ENCODE peak calls at places on chromosome 9, in eight cellular contexts. One of them, this sample, is unnamed.

GRCh38 chr9:70315389-70315788 is 56.6 kb downstream of the SMC5 start:
- DNase-seq in upper lobe of right lung: no peak
- DNase-seq in H1: no peak
- DNase-seq in H7: no peak
- DNase-seq in small intestine: no peak
- DNase-seq in BJ: no peak
- DNase-seq in GM06990: no peak
- DNase-seq in AG09309: no peak
- DNase-seq in this sample: no peak

GRCh38 chr9:89802809-89803355 is 198.1 kb downstream of the GADD45G start:
- DNase-seq in GM06990: no peak
- DNase-seq in H7: no peak
- DNase-seq in BJ: no peak
- DNase-seq in AG09309: no peak
- DNase-seq in small intestine: no peak
- DNase-seq in H1: no peak
- DNase-seq in upper lobe of right lung: no peak
- DNase-seq in this sample: no peak

GRCh38 chr9:115615821-115616665 is 498.1 kb upstream of the TNC start:
- DNase-seq in AG09309: peak; percentile 76
- DNase-seq in H1: no peak
- DNase-seq in GM06990: no peak
- DNase-seq in small intestine: no peak
- DNase-seq in upper lobe of right lung: no peak
- DNase-seq in BJ: peak; percentile 92
- DNase-seq in H7: no peak
- DNase-seq in this sample: no peak

GRCh38 chr9:1969160-1969559 is 46.0 kb upstream of the SMARCA2 start:
- DNase-seq in H1: no peak
- DNase-seq in H7: no peak
- DNase-seq in BJ: no peak
- DNase-seq in AG09309: no peak
- DNase-seq in GM06990: no peak
- DNase-seq in upper lobe of right lung: no peak
- DNase-seq in small intestine: no peak
- DNase-seq in this sample: no peak

GRCh38 chr9:114276908-114277821 is 45.7 kb upstream of the ORM1 start:
- DNase-seq in BJ: peak; percentile 95
- DNase-seq in H7: no peak
- DNase-seq in H1: peak; percentile 37
- DNase-seq in upper lobe of right lung: peak; percentile 40
- DNase-seq in small intestine: no peak
- DNase-seq in AG09309: peak; percentile 93
- DNase-seq in GM06990: no peak
- DNase-seq in this sample: no peak

GRCh38 chr9:98034593-98035546 is 21.7 kb upstream of the NANS start:
- DNase-seq in GM06990: peak; percentile 79
- DNase-seq in BJ: no peak
- DNase-seq in small intestine: peak; percentile 87
- DNase-seq in AG09309: no peak
- DNase-seq in H1: peak; percentile 95
- DNase-seq in H7: peak; percentile 82
- DNase-seq in upper lobe of right lung: peak; percentile 82
- DNase-seq in this sample: peak; percentile 92

GRCh38 chr9:110996436-110997224 is 41.6 kb downstream of the LPAR1 start:
- DNase-seq in AG09309: peak; percentile 79
- DNase-seq in BJ: no peak
- DNase-seq in GM06990: no peak
- DNase-seq in H7: no peak
- DNase-seq in small intestine: no peak
- DNase-seq in H1: no peak
- DNase-seq in upper lobe of right lung: no peak
- DNase-seq in this sample: peak; percentile 45

GRCh38 chr9:74718709-74719108 is 169.0 kb downstream of the TRPM6 start:
- DNase-seq in BJ: no peak
- DNase-seq in H7: no peak
- DNase-seq in H1: no peak
- DNase-seq in AG09309: no peak
- DNase-seq in GM06990: no peak
- DNase-seq in small intestine: no peak
- DNase-seq in upper lobe of right lung: no peak
- DNase-seq in this sample: no peak

GRCh38 chr9:99000480-99001395 is 57.0 kb downstream of the COL15A1 start:
- DNase-seq in BJ: no peak
- DNase-seq in H1: no peak
- DNase-seq in GM06990: no peak
- DNase-seq in AG09309: no peak
- DNase-seq in H7: peak; percentile 67
- DNase-seq in upper lobe of right lung: no peak
- DNase-seq in small intestine: peak; percentile 44
- DNase-seq in this sample: peak; percentile 50

GRCh38 chr9:115024925-115025535 is 92.9 kb downstream of the TNC start:
- DNase-seq in BJ: no peak
- DNase-seq in H7: no peak
- DNase-seq in AG09309: no peak
- DNase-seq in GM06990: no peak
- DNase-seq in upper lobe of right lung: no peak
- DNase-seq in H1: no peak
- DNase-seq in small intestine: no peak
- DNase-seq in this sample: no peak

GRCh38 chr9:137136926-137137607 is 1.9 kb upstream of the GRIN1 start:
- DNase-seq in H1: no peak
- DNase-seq in GM06990: no peak
- DNase-seq in upper lobe of right lung: peak; percentile 31
- DNase-seq in BJ: no peak
- DNase-seq in AG09309: no peak
- DNase-seq in small intestine: no peak
- DNase-seq in H7: peak; percentile 49
- DNase-seq in this sample: no peak

GRCh38 chr9:109815366-109815947 is 35.5 kb downstream of the PALM2AKAP2 start:
- DNase-seq in small intestine: no peak
- DNase-seq in GM06990: no peak
- DNase-seq in upper lobe of right lung: no peak
- DNase-seq in AG09309: no peak
- DNase-seq in H1: no peak
- DNase-seq in BJ: no peak
- DNase-seq in H7: no peak
- DNase-seq in this sample: no peak

GRCh38 chr9:133160742-133161541 is 2.8 kb downstream of the GBGT1 start:
- DNase-seq in AG09309: no peak
- DNase-seq in H1: no peak
- DNase-seq in small intestine: peak; percentile 94
- DNase-seq in upper lobe of right lung: peak; percentile 81
- DNase-seq in BJ: no peak
- DNase-seq in GM06990: no peak
- DNase-seq in H7: peak; percentile 87
- DNase-seq in this sample: peak; percentile 77

GRCh38 chr9:106074006-106074405 is 379.7 kb downstream of the TMEM38B start:
- DNase-seq in small intestine: no peak
- DNase-seq in AG09309: no peak
- DNase-seq in H1: no peak
- DNase-seq in GM06990: no peak
- DNase-seq in H7: no peak
- DNase-seq in BJ: no peak
- DNase-seq in upper lobe of right lung: no peak
- DNase-seq in this sample: no peak

GRCh38 chr9:36788534-36788933 is 215.8 kb downstream of the MELK start:
- DNase-seq in GM06990: peak; percentile 13
- DNase-seq in AG09309: no peak
- DNase-seq in BJ: no peak
- DNase-seq in upper lobe of right lung: no peak
- DNase-seq in H7: peak; percentile 60
- DNase-seq in small intestine: no peak
- DNase-seq in H1: peak; percentile 78
- DNase-seq in this sample: no peak

GRCh38 chr9:131432050-131432449 is 38.2 kb downstream of the PRRC2B start:
- DNase-seq in GM06990: no peak
- DNase-seq in small intestine: no peak
- DNase-seq in upper lobe of right lung: no peak
- DNase-seq in BJ: no peak
- DNase-seq in H1: no peak
- DNase-seq in AG09309: no peak
- DNase-seq in H7: no peak
- DNase-seq in this sample: no peak

GRCh38 chr9:101018391-101018990 is 10.0 kb upstream of the PLPPR1 start:
- DNase-seq in upper lobe of right lung: no peak
- DNase-seq in H1: no peak
- DNase-seq in H7: no peak
- DNase-seq in BJ: no peak
- DNase-seq in GM06990: no peak
- DNase-seq in AG09309: no peak
- DNase-seq in small intestine: no peak
- DNase-seq in this sample: no peak

GRCh38 chr9:89312154-89312616 is 1.2 kb downstream of the CKS2 start:
- DNase-seq in H1: no peak
- DNase-seq in H7: no peak
- DNase-seq in small intestine: peak; percentile 52
- DNase-seq in BJ: no peak
- DNase-seq in GM06990: no peak
- DNase-seq in upper lobe of right lung: no peak
- DNase-seq in AG09309: no peak
- DNase-seq in this sample: peak; percentile 36

GRCh38 chr9:72022846-72023245 is 37.6 kb downstream of the C9orf57 start:
- DNase-seq in H1: no peak
- DNase-seq in H7: no peak
- DNase-seq in AG09309: peak; percentile 92
- DNase-seq in upper lobe of right lung: no peak
- DNase-seq in GM06990: no peak
- DNase-seq in small intestine: peak; percentile 67
- DNase-seq in BJ: peak; percentile 47
- DNase-seq in this sample: no peak

DNA sequence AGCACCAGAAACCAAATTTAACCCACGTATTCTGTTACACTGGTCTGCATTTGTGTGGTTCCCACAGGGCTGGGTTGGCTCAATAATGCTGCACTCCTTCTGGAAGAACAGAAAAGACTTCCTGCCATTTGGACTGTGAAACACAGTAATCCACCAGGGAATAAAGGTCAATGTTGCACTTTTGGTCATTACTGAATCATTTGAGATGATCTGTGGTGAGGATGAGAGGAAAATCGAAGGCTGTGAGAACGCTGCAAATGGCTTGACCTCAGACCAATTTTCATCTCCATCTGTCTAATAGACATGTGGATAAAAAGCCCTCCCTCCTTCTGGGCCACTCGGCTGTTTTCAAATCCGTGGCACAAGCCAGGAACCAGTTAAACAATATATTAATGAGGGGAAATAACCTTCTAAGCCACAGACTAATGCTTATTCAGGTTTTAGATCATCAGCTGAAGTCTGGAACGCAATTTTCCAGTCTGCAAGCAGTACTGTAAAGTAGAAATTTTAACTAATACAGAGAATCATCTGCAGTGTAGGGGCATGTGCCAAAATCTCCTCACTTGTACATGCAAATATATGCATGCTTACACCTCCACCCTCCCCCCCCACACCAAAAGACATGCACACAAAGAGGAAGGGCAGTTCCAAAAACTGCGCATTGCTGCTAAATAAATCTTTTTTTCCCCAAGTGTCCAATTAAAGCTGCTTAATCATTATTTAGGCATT is 20.2 kb downstream of the TLE1 start:
- DNase-seq in small intestine: peak; percentile 61
- DNase-seq in AG09309: no peak
- DNase-seq in H7: no peak
- DNase-seq in GM06990: no peak
- DNase-seq in H1: no peak
- DNase-seq in BJ: no peak
- DNase-seq in upper lobe of right lung: no peak
- DNase-seq in this sample: no peak
- H3K4me3 ChIP-seq in small intestine: no peak overlapping the region
- H3K4me3 ChIP-seq in AG09309: no peak overlapping the region
- H3K4me3 ChIP-seq in H7: no peak overlapping the region
- H3K4me3 ChIP-seq in GM06990: no peak overlapping the region
- H3K4me3 ChIP-seq in H1: no peak overlapping the region
- H3K4me3 ChIP-seq in BJ: no peak overlapping the region
- H3K4me3 ChIP-seq in upper lobe of right lung: no peak overlapping the region
- H3K4me3 ChIP-seq in this sample: no peak overlapping the region

DNA sequence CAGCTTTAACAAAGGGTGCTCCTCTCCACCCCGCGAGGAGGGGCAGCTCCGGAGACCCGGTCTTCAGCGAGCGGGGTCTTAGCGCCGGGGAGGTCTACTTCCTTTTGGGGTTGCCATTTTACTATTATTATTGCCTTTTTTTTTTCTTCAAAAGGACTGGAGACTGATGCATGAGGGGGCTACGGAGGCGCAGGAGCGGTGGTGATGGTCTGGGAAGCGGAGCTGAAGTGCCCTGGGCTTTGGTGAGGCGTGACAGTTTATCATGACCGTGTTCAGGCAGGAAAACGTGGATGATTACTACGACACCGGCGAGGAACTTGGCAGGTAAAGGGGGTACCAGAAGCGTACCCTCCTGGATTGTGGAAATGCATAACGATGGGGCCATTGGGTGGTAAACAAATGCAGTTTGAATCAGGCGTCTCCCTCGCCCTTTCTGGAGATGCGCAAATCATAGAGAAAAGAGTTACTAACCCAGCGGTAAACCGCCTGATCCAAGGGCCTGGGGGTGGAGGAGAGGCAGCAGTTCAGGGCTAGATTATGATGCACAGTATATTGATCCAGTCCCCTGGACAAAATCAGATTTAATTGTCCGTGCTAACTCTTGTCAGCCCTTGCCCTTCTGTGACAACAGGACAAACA is 1.3 kb downstream of the DAPK1 start:
- DNase-seq in AG09309: no peak
- DNase-seq in BJ: no peak
- DNase-seq in H7: peak; percentile 51
- DNase-seq in upper lobe of right lung: no peak
- DNase-seq in GM06990: peak; percentile 34
- DNase-seq in small intestine: no peak
- DNase-seq in H1: no peak
- DNase-seq in this sample: no peak
- H3K4me3 ChIP-seq in AG09309: no peak overlapping the region
- H3K4me3 ChIP-seq in BJ: peak overlapping the region; percentile 48
- H3K4me3 ChIP-seq in H7: peak overlapping the region; percentile 88
- H3K4me3 ChIP-seq in upper lobe of right lung: peak overlapping the region; percentile 80
- H3K4me3 ChIP-seq in GM06990: peak overlapping the region; percentile 94
- H3K4me3 ChIP-seq in small intestine: peak overlapping the region; percentile 60
- H3K4me3 ChIP-seq in H1: peak overlapping the region; percentile 65
- H3K4me3 ChIP-seq in this sample: peak overlapping the region; percentile 70

DNA sequence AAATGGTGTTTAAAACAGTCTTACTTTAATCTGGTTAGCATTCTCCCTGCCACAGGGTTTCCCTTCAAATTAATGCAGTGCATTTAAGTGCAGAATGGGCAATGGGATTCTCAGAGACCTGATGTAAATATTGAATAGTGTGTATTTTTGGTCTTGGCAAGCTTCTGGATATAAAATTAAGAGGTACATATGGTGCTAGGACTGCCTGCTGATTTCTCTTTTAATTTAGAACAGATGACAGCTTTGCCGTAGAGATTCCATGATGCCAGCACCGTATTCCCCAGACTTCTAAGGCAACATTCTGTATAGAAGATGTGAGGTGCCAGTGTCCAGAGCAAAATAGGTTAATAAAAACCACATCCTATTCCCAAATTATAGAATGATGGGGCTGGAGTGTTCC is 1.9 kb downstream of the MTAP start:
- DNase-seq in GM06990: no peak
- DNase-seq in AG09309: no peak
- DNase-seq in H1: no peak
- DNase-seq in BJ: no peak
- DNase-seq in upper lobe of right lung: no peak
- DNase-seq in small intestine: no peak
- DNase-seq in H7: no peak
- DNase-seq in this sample: no peak
- H3K4me3 ChIP-seq in GM06990: no peak overlapping the region
- H3K4me3 ChIP-seq in AG09309: no peak overlapping the region
- H3K4me3 ChIP-seq in H1: peak overlapping the region; percentile 90
- H3K4me3 ChIP-seq in BJ: no peak overlapping the region
- H3K4me3 ChIP-seq in upper lobe of right lung: no peak overlapping the region
- H3K4me3 ChIP-seq in small intestine: no peak overlapping the region
- H3K4me3 ChIP-seq in H7: no peak overlapping the region
- H3K4me3 ChIP-seq in this sample: peak overlapping the region; percentile 79

GRCh38 chr9:124768778-124769350 is 2.2 kb downstream of the NR6A1 start:
- DNase-seq in H7: no peak
- DNase-seq in upper lobe of right lung: no peak
- DNase-seq in GM06990: no peak
- DNase-seq in AG09309: no peak
- DNase-seq in BJ: no peak
- DNase-seq in H1: no peak
- DNase-seq in small intestine: no peak
- DNase-seq in this sample: no peak
- H3K4me3 ChIP-seq in H7: peak overlapping the region; percentile 89
- H3K4me3 ChIP-seq in upper lobe of right lung: no peak overlapping the region
- H3K4me3 ChIP-seq in GM06990: peak overlapping the region; percentile 90
- H3K4me3 ChIP-seq in AG09309: no peak overlapping the region
- H3K4me3 ChIP-seq in BJ: no peak overlapping the region
- H3K4me3 ChIP-seq in H1: peak overlapping the region; percentile 56
- H3K4me3 ChIP-seq in small intestine: peak overlapping the region; percentile 81
- H3K4me3 ChIP-seq in this sample: peak overlapping the region; percentile 82